ENCODE peak calls at places on chromosomes 7 and 10, in five cellular contexts. V is tibial artery, O is stomach, D is hepatocyte, A is mesenchymal stem cell. E is an unnamed sample.

GRCh38 chr10:75234017-75234682 is 1.6 kb downstream of the COMTD1 start:
- DNase-seq in V (peak; percentile 89), O (peak; percentile 99), A (peak; percentile 85), D (peak; percentile 97), E (peak; percentile 98)

GRCh38 chr7:107692501-107692900 is 31.9 kb downstream of the SLC26A4 start:
- DNase-seq in A (no peak), O (no peak), V (no peak), D (no peak), E (no peak)

GRCh38 chr10:100479059-100479458 is 16.2 kb downstream of the WNT8B start:
- DNase-seq in A (no peak), O (no peak), D (peak; percentile 22), V (no peak), E (no peak)

GRCh38 chr10:6647811-6648526 is 67.9 kb upstream of the PRKCQ start:
- DNase-seq in D (peak; percentile 67), V (no peak), A (peak; percentile 25), O (peak; percentile 54), E (peak; percentile 72)

GRCh38 chr7:100366411-100367250 is 6.7 kb upstream of the PILRA start:
- DNase-seq in D (no peak), V (no peak), A (no peak), O (no peak), E (no peak)

GRCh38 chr7:139916717-139917395 is 87.8 kb downstream of the TBXAS1 start:
- DNase-seq in D (no peak), A (no peak), V (no peak), O (no peak), E (no peak)

GRCh38 chr10:20552382-20552781 is 344.7 kb downstream of the NEBL start:
- DNase-seq in D (peak; percentile 11), V (no peak), O (no peak), A (peak; percentile 41), E (no peak)

GRCh38 chr7:124276005-124276606 is 243.2 kb upstream of the TMEM229A start:
- DNase-seq in A (peak; percentile 10), O (no peak), D (peak; percentile 41), V (no peak), E (no peak)

GRCh38 chr7:155411718-155412415 is 46.1 kb upstream of the EN2 start:
- DNase-seq in V (no peak), O (no peak), D (no peak), A (no peak), E (no peak)

DNA sequence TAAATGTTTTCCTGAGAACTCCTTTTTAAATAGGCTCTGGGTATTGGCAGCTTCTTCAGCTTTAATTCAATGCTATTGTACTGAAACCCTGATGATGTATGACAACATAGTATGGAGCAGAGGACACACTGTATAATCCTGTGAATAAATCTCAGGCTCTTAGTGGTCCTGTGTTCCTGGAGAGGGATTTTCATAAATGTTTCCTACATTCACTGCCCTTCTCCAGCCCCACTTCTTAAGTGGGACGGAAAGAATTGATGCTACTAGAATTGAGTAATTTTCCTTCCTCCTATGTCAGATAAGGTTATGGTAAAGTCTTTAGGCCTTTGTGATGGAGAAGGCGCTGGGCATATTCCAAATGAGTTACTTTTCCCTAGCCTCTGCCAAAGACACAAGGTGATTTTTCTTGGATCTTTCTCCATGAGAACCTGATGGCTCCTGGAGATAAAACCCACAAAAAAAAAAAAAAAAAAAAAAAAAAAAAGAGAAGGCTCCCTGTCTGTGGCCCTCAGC is 779.4 kb downstream of the TNS3 start:
- DNase-seq in A (no peak), V (no peak), O (no peak), D (no peak), E (no peak)
- H3K36me3 ChIP-seq in A (no peaks in the 10 kb centered on the region), V (no peaks in the 10 kb centered on the region), O (no peaks in the 10 kb centered on the region), D (no peaks in the 10 kb centered on the region), E (no peaks in the 10 kb centered on the region)

GRCh38 chr7:22093936-22094335 is 148.2 kb upstream of the CDCA7L start:
- DNase-seq in A (no peak), V (no peak), O (no peak), D (no peak), E (no peak)

GRCh38 chr7:22090512-22090911 is 144.8 kb upstream of the CDCA7L start:
- DNase-seq in D (no peak), O (no peak), A (no peak), V (no peak), E (no peak)

GRCh38 chr7:22094413-22095304 is 149.0 kb upstream of the CDCA7L start:
- DNase-seq in A (peak; percentile 2), O (no peak), D (no peak), V (no peak), E (no peak)

GRCh38 chr7:22090107-22090506 is 144.4 kb upstream of the CDCA7L start:
- DNase-seq in V (no peak), O (no peak), A (no peak), D (no peak), E (no peak)

GRCh38 chr7:22093003-22093402 is 147.3 kb upstream of the CDCA7L start:
- DNase-seq in V (no peak), O (no peak), D (no peak), A (no peak), E (no peak)
- H3K4me1 ChIP-seq in V (no peaks in the 10 kb centered on the region), O (no peaks in the 10 kb centered on the region), D (no peaks in the 10 kb centered on the region), A (no peaks in the 10 kb centered on the region), E (no peaks in the 10 kb centered on the region)

GRCh38 chr7:134931487-134931886 is 54.8 kb upstream of the AGBL3 start:
- DNase-seq in O (no peak), A (peak; percentile 25), D (no peak), V (peak; percentile 42), E (no peak)
- H3K36me3 ChIP-seq in O (peaks cover 13% of the 10 kb centered on the region), A (peaks cover 83% of the 10 kb centered on the region), D (no peaks in the 10 kb centered on the region), V (peaks cover 44% of the 10 kb centered on the region), E (no peaks in the 10 kb centered on the region)

DNA sequence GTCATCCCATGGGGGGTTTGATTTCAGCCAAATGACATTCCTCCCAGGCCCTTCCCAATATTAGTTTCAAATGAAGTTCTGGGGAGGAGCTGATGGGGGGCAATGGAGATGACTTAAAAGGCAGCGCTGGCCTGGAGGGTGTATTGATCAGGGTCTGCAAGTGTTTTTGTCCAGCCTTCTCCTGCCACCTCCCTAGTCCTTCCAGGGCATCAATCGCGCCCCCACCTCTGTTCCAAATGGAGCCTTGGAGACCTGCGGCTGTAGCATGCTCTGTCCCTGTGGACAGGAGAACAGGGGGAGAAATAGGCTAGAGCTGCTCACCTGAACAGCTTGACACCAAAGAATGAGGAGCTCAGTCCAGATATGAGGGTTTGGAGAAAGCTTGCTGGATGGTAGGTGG is 386.8 kb upstream of the PODXL start:
- DNase-seq in O (no peak), D (no peak), V (no peak), A (no peak), E (no peak)
- H3K4me1 ChIP-seq in O (peaks cover 13% of the 10 kb centered on the region), D (peaks cover 3% of the 10 kb centered on the region), V (peaks cover 10% of the 10 kb centered on the region), A (peaks cover 6% of the 10 kb centered on the region), E (no peaks in the 10 kb centered on the region)

GRCh38 chr7:23306936-23307521 is 7.9 kb downstream of the MALSU1 start:
- DNase-seq in V (no peak), D (no peak), A (no peak), O (no peak), E (no peak)
- H3K36me3 ChIP-seq in V (peaks cover 70% of the 10 kb centered on the region), D (peaks cover 3% of the 10 kb centered on the region), A (peaks cover 81% of the 10 kb centered on the region), O (peaks cover 64% of the 10 kb centered on the region), E (peaks cover 45% of the 10 kb centered on the region)

GRCh38 chr7:3888096-3888495 is 587.0 kb downstream of the SDK1 start:
- DNase-seq in A (peak; percentile 42), V (peak; percentile 51), D (no peak), O (no peak), E (no peak)

GRCh38 chr7:3882782-3883181 is 581.7 kb downstream of the SDK1 start:
- DNase-seq in A (no peak), D (no peak), V (no peak), O (no peak), E (no peak)

GRCh38 chr7:3892167-3892566 is 591.1 kb downstream of the SDK1 start:
- DNase-seq in O (no peak), V (no peak), D (no peak), A (no peak), E (no peak)

GRCh38 chr7:3884543-3884942 is 583.5 kb downstream of the SDK1 start:
- DNase-seq in V (no peak), D (no peak), A (no peak), O (no peak), E (no peak)

DNA sequence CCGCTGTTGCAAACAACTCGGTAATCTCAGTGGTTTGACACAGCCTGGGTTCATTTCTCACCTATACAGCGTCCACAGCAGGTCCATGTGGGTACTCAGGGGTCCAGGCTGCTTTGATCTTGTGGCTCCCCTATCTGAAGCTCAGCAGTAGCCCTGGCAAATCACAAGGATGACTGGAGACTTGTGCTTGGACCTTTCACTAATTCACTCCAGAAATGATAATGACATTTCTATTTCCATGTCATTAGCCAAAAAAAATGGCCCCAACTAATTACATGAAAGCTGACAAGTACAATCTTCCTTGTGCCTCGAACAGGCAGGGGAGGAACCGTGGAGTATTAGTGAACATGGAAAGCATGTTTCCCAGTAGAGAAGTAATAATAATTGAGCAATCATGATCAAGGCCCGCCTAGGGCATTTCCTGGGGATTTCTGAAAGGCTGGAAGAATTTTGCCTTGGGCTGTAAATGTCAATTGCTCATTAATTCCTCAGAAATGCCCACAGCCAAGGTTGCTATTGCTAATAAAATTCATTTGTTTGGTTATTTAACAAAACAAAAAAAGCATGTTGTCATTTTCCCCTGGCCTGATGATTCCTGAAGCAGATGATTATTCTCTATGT is 586.1 kb downstream of the SDK1 start:
- DNase-seq in D (no peak), V (no peak), A (peak; percentile 25), O (no peak), E (no peak)
- H3K4me1 ChIP-seq in D (no peaks in the 10 kb centered on the region), V (no peaks in the 10 kb centered on the region), A (no peaks in the 10 kb centered on the region), O (no peaks in the 10 kb centered on the region), E (no peaks in the 10 kb centered on the region)

GRCh38 chr7:55105952-55106351 is 87.1 kb downstream of the EGFR start:
- DNase-seq in A (no peak), V (peak; percentile 11), D (no peak), O (no peak), E (no peak)

GRCh38 chr7:55104123-55104522 is 85.3 kb downstream of the EGFR start:
- DNase-seq in V (peak; percentile 16), A (no peak), D (no peak), O (no peak), E (no peak)

GRCh38 chr7:55101359-55101758 is 82.5 kb downstream of the EGFR start:
- DNase-seq in D (no peak), V (no peak), A (no peak), O (peak; percentile 60), E (no peak)

GRCh38 chr7:55107946-55108345 is 89.1 kb downstream of the EGFR start:
- DNase-seq in A (no peak), D (no peak), V (no peak), O (no peak), E (no peak)

GRCh38 chr7:55104707-55105433 is 86.1 kb downstream of the EGFR start:
- DNase-seq in O (no peak), D (no peak), V (no peak), A (no peak), E (no peak)
- H3K36me3 ChIP-seq in O (no peaks in the 10 kb centered on the region), D (no peaks in the 10 kb centered on the region), V (no peaks in the 10 kb centered on the region), A (peaks cover 22% of the 10 kb centered on the region), E (no peaks in the 10 kb centered on the region)

DNA sequence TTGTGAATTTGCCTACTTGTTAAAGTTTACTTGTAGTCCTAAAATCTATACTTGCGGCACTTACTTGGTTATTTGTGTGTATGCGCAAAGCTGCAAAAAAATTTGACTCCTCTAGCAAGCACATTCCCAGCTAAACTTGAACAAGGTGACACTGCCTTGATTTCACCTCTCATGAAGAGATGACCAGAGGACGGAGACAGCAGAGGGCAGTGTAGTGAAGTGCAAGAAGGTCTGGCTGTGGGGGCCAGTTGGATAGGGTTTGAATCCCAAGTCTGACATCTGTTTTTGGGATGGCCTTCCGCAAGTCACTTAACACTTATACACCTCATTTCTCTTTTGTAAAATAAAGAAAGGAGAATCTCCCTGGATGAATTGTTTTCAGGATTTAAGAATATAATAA is 15.7 kb downstream of the SLK start:
- DNase-seq in D (no peak), V (no peak), A (no peak), O (no peak), E (no peak)
- H3K4me1 ChIP-seq in D (no peaks in the 10 kb centered on the region), V (peaks cover 5% of the 10 kb centered on the region), A (peaks cover 2% of the 10 kb centered on the region), O (peaks cover 64% of the 10 kb centered on the region), E (peaks cover 35% of the 10 kb centered on the region)

GRCh38 chr7:5217851-5218331 is 27.9 kb downstream of the WIPI2 start:
- DNase-seq in V (no peak), O (no peak), D (no peak), A (no peak), E (no peak)
- H3K36me3 ChIP-seq in V (peaks cover 98% of the 10 kb centered on the region), O (peaks cover 97% of the 10 kb centered on the region), D (no peaks in the 10 kb centered on the region), A (peaks cover 94% of the 10 kb centered on the region), E (peaks cover 87% of the 10 kb centered on the region)